ENCODE peak calls at places on chromosomes 4 and X, in five cellular contexts. B is posterior vena cava; V is CD4-positive, alpha-beta T cell; N is nucleus accumbens; P is GM04504. Q is an unnamed sample.

GRCh38 chr4:40515398-40516293 is 114.0 kb downstream of the RBM47 start:
- DNase-seq in B (no peak), V (no peak), N (no peak), P (no peak), Q (no peak)

GRCh38 chr4:145734576-145735329 is 54.8 kb downstream of the C4orf51 start:
- DNase-seq in B (peak), V (no peak), N (no peak), P (peak), Q (peak)

GRCh38 chrX:75107863-75108509 is 48.1 kb downstream of the ABCB7 start:
- DNase-seq in B (no peak), V (no peak), N (no peak), P (no peak), Q (no peak)

GRCh38 chr4:1360423-1361283 is 13.6 kb downstream of the UVSSA start:
- DNase-seq in B (no peak), V (no peak), N (no peak), P (peak), Q (peak)

GRCh38 chr4:97987019-97987648 is 156.1 kb downstream of the STPG2 start:
- DNase-seq in B (no peak), V (no peak), N (no peak), P (no peak), Q (no peak)

GRCh38 chrX:123563167-123563566 is 169.7 kb downstream of the THOC2 start:
- DNase-seq in B (no peak), V (no peak), N (no peak), P (no peak), Q (no peak)

GRCh38 chr4:149371021-149371420 is 444.6 kb downstream of the IQCM start:
- DNase-seq in B (no peak), V (no peak), N (no peak), P (peak), Q (peak)

GRCh38 chr4:9971711-9972110 is 49.6 kb downstream of the SLC2A9 start:
- DNase-seq in B (no peak), V (no peak), N (no peak), P (no peak), Q (no peak)

GRCh38 chr4:68490826-68491457 is 43.7 kb downstream of the TMPRSS11E start:
- DNase-seq in B (no peak), V (no peak), N (no peak), P (no peak), Q (no peak)

GRCh38 chr4:38235338-38235737 is 275.1 kb downstream of the PTTG2 start:
- DNase-seq in B (no peak), V (no peak), N (no peak), P (no peak), Q (no peak)

GRCh38 chr4:166088576-166088975 is 215.5 kb downstream of the TLL1 start:
- DNase-seq in B (no peak), V (no peak), N (no peak), P (no peak), Q (no peak)

GRCh38 chrX:85379174-85379907 is at the start of gene POF1B:
- DNase-seq in B (no peak), V (no peak), N (no peak), P (no peak), Q (no peak)

GRCh38 chr4:156193800-156194199 is 240.1 kb upstream of the CTSO start:
- DNase-seq in B (no peak), V (no peak), N (no peak), P (no peak), Q (peak)

GRCh38 chr4:29717658-29718057 is 1002.5 kb upstream of the PCDH7 start:
- DNase-seq in B (no peak), V (no peak), N (no peak), P (no peak), Q (no peak)

GRCh38 chr4:168557658-168558057 is 60.8 kb downstream of the PALLD start:
- DNase-seq in B (no peak), V (no peak), N (no peak), P (no peak), Q (no peak)

GRCh38 chrX:39599339-39599738 is 498.4 kb downstream of the BCOR start:
- DNase-seq in B (no peak), V (no peak), N (no peak), P (no peak), Q (no peak)

GRCh38 chrX:143047511-143047910 is 21.8 kb downstream of the SPANXN4 start:
- DNase-seq in B (no peak), V (no peak), N (no peak), P (no peak), Q (no peak)

GRCh38 chr4:183200453-183200852 is 101.4 kb downstream of the WWC2 start:
- DNase-seq in B (no peak), V (no peak), N (no peak), P (peak), Q (peak)

GRCh38 chrX:119655125-119655524 is 37.8 kb downstream of the SEPTIN6 start:
- DNase-seq in B (no peak), V (peak), N (no peak), P (peak), Q (peak)

GRCh38 chr4:1451752-1452122 is 45.5 kb upstream of the NKX1-1 start:
- DNase-seq in B (peak), V (no peak), N (no peak), P (no peak), Q (no peak)

GRCh38 chr4:108170729-108171540 is 2.2 kb upstream of the LEF1 start:
- DNase-seq in B (no peak), V (no peak), N (no peak), P (no peak), Q (no peak)

GRCh38 chr4:106676173-106676921 is 307.8 kb upstream of the GIMD1 start:
- DNase-seq in B (no peak), V (no peak), N (no peak), P (peak), Q (no peak)

GRCh38 chrX:134801267-134801666 is 143.0 kb upstream of the PLAC1 start:
- DNase-seq in B (no peak), V (no peak), N (no peak), P (no peak), Q (no peak)

GRCh38 chr4:13893987-13894386 is 266.5 kb upstream of the BOD1L1 start:
- DNase-seq in B (no peak), V (no peak), N (no peak), P (no peak), Q (no peak)

GRCh38 chr4:40525811-40526598 is 103.7 kb downstream of the RBM47 start:
- DNase-seq in B (no peak), V (no peak), N (no peak), P (peak), Q (peak)

GRCh38 chr4:52869656-52870055 is 7.5 kb downstream of the RASL11B start:
- DNase-seq in B (no peak), V (no peak), N (no peak), P (no peak), Q (no peak)

GRCh38 chrX:63349307-63349706 is 1.8 kb downstream of the SPIN4 start:
- DNase-seq in B (no peak), V (no peak), N (no peak), P (no peak), Q (no peak)

GRCh38 chr4:174214102-174214878 is 69.2 kb downstream of the FBXO8 start:
- DNase-seq in B (no peak), V (no peak), N (no peak), P (no peak), Q (no peak)

GRCh38 chr4:124337874-124338273 is 374.7 kb downstream of the ANKRD50 start:
- DNase-seq in B (no peak), V (no peak), N (no peak), P (peak), Q (no peak)

Q was measured in AG04450.